ENCODE peak calls at places on chromosomes 2 and 18, in ten cellular contexts. G is kidney; Q is cardiac muscle cell; Y is ovary; X is stimulated activated CD4-positive, alpha-beta T cell treated with anti-CD3 and anti-CD28 coated beads, Interleukin-1b, Interleukin-23, amount 100 ng/mL, for 24 hours; P is GM23338; W is naive B cell; S is activated CD4-positive, alpha-beta T cell treated with anti-CD3 and anti-CD28 coated beads, Interleukin-2, amount 50 U/mL, for 24 hours; C is RKO; M is NCI-H510A treated with DMSO at 0.1 percent for 48 hours. N is an unnamed sample.

GRCh38 chr2:220513573-220514288 is 886.3 kb downstream of the SLC4A3 start:
- DNase-seq in W (no peak), P (no peak), Q (no peak), S (no peak), C (no peak), G (no peak), M (no peak), Y (no peak), X (no peak), N (no peak)

GRCh38 chr2:172093416-172094318 is 8.4 kb downstream of the DLX1 start:
- DNase-seq in W (no peak), M (no peak), S (no peak), Q (no peak), P (peak), X (no peak), G (no peak), Y (no peak), C (no peak), N (no peak)

GRCh38 chr2:171878481-171878993 is 15.5 kb downstream of the SLC25A12 start:
- DNase-seq in W (no peak), S (no peak), Y (peak), Q (peak), M (peak), X (no peak), C (no peak), P (no peak), G (no peak), N (no peak)

GRCh38 chr2:14514001-14514400 is 118.5 kb upstream of the LRATD1 start:
- DNase-seq in S (no peak), Y (no peak), Q (no peak), G (no peak), X (no peak), C (no peak), M (no peak), P (peak), W (no peak), N (no peak)

GRCh38 chr2:126850951-126851350 is 47.7 kb upstream of the TEX51 start:
- DNase-seq in M (no peak), X (no peak), W (no peak), Y (no peak), C (no peak), Q (no peak), S (no peak), P (no peak), G (no peak), N (no peak)

GRCh38 chr2:201008000-201008829 is 44.8 kb upstream of the ORC2 start:
- DNase-seq in C (no peak), Q (no peak), S (no peak), X (no peak), W (no peak), P (no peak), M (no peak), G (no peak), Y (no peak), N (no peak)

GRCh38 chr2:72895759-72896281 is 8.6 kb downstream of the SPR start:
- DNase-seq in X (no peak), S (no peak), G (peak), Q (peak), M (no peak), C (no peak), Y (no peak), P (no peak), W (no peak), N (peak)

GRCh38 chr18:76452357-76452756 is 42.7 kb downstream of the ZNF516 start:
- DNase-seq in M (peak), P (peak), W (no peak), X (no peak), S (no peak), Q (no peak), G (no peak), C (no peak), Y (no peak), N (no peak)

GRCh38 chr2:219706823-219707281 is 79.4 kb downstream of the SLC4A3 start:
- DNase-seq in S (no peak), C (no peak), G (no peak), P (no peak), M (no peak), W (no peak), Q (peak), Y (no peak), X (no peak), N (no peak)

GRCh38 chr18:3604626-3605408 is 154.8 kb downstream of the TGIF1 start:
- DNase-seq in X (no peak), G (no peak), C (peak), S (no peak), Y (no peak), M (no peak), Q (peak), W (peak), P (peak), N (peak)

GRCh38 chr2:80238692-80239469 is 65.7 kb downstream of the LRRTM1 start:
- DNase-seq in X (peak), Q (peak), Y (no peak), P (peak), M (no peak), W (no peak), G (no peak), C (peak), S (no peak), N (no peak)